ENCODE peak calls at places on chromosomes 5 and 9, in seven cellular contexts. C, H, Z, B, T, W and L are unnamed samples.

GRCh38 chr5:97549496-97549895 is 366.4 kb upstream of the RIOK2 start:
- DNase-seq in C (no peak), H (no peak), B (no peak), Z (no peak), W (no peak), T (no peak), L (no peak)

GRCh38 chr5:114305402-114306207 is 56.3 kb upstream of the KCNN2 start:
- DNase-seq in B (no peak), T (no peak), W (no peak), Z (no peak), H (no peak), C (peak; percentile 1), L (peak; percentile 45)

GRCh38 chr9:6382681-6383080 is 30.3 kb upstream of the UHRF2 start:
- DNase-seq in C (no peak), Z (no peak), W (no peak), T (no peak), H (no peak), B (no peak), L (no peak)

GRCh38 chr5:148416921-148417320 is 33.2 kb downstream of the FBXO38 start:
- DNase-seq in W (no peak), Z (no peak), C (no peak), B (no peak), T (no peak), H (no peak), L (no peak)

GRCh38 chr9:19551124-19551929 is 142.5 kb downstream of the ACER2 start:
- DNase-seq in T (no peak), Z (no peak), B (no peak), W (peak; percentile 7), H (no peak), C (peak; percentile 27), L (no peak)

GRCh38 chr9:129160712-129161533 is 17.1 kb downstream of the IER5L start:
- DNase-seq in Z (no peak), B (no peak), W (no peak), T (no peak), C (no peak), H (no peak), L (peak; percentile 59)

GRCh38 chr5:14185336-14186131 is 42.4 kb downstream of the TRIO start:
- DNase-seq in Z (no peak), C (no peak), W (no peak), H (no peak), T (no peak), B (no peak), L (no peak)

GRCh38 chr5:173858675-173859121 is 29.5 kb upstream of the CPEB4 start:
- DNase-seq in C (no peak), Z (no peak), H (no peak), W (no peak), B (no peak), T (no peak), L (no peak)

GRCh38 chr5:144189800-144190429 is 19.2 kb downstream of the KCTD16 start:
- DNase-seq in H (no peak), W (peak; percentile 76), T (peak; percentile 9), B (no peak), Z (no peak), C (no peak), L (no peak)

GRCh38 chr5:5018560-5018935 is 121.6 kb upstream of the ADAMTS16 start:
- DNase-seq in W (no peak), T (no peak), C (no peak), H (no peak), B (no peak), Z (no peak), L (no peak)

GRCh38 chr5:163473613-163474243 is 13.3 kb downstream of the HMMR start:
- DNase-seq in B (no peak), Z (no peak), T (no peak), C (no peak), H (no peak), W (no peak), L (no peak)

GRCh38 chr5:91742504-91742903 is 359.4 kb upstream of the ARRDC3 start:
- DNase-seq in Z (no peak), W (no peak), H (no peak), C (no peak), T (no peak), B (no peak), L (no peak)

GRCh38 chr9:96556701-96557461 is 62.8 kb downstream of the CDC14B start:
- DNase-seq in Z (no peak), H (no peak), T (no peak), C (no peak), W (no peak), B (no peak), L (no peak)

GRCh38 chr9:93183663-93184438 is at the start of gene WNK2:
- DNase-seq in T (peak; percentile 96), Z (no peak), C (no peak), W (no peak), B (peak; percentile 46), H (no peak), L (peak; percentile 60)

GRCh38 chr5:96037128-96037527 is 75.5 kb upstream of the ELL2 start:
- DNase-seq in H (no peak), B (no peak), T (no peak), C (peak; percentile 19), W (no peak), Z (no peak), L (no peak)

GRCh38 chr9:99259231-99259918 is 37.3 kb downstream of the SEC61B start:
- DNase-seq in B (peak; percentile 52), H (no peak), W (no peak), T (no peak), Z (no peak), C (no peak), L (no peak)

GRCh38 chr9:26326473-26327044 is 566.0 kb downstream of the CAAP1 start:
- DNase-seq in T (peak; percentile 44), C (peak; percentile 44), B (no peak), Z (peak; percentile 10), W (peak; percentile 17), H (peak; percentile 15), L (peak; percentile 68)

GRCh38 chr5:25944786-25945185 is 1093.6 kb downstream of the CDH9 start:
- DNase-seq in C (no peak), B (no peak), Z (no peak), T (no peak), W (no peak), H (no peak), L (no peak)

GRCh38 chr9:90054810-90055209 is 450.0 kb downstream of the GADD45G start:
- DNase-seq in Z (no peak), T (no peak), H (no peak), W (no peak), B (no peak), C (no peak), L (no peak)

GRCh38 chr5:63928451-63928850 is 33.8 kb downstream of the HTR1A start:
- DNase-seq in Z (no peak), H (no peak), C (no peak), T (no peak), B (no peak), W (no peak), L (no peak)

GRCh38 chr9:136825295-136826187 is 16.7 kb upstream of the AJM1 start:
- DNase-seq in B (no peak), Z (no peak), T (no peak), C (no peak), W (no peak), H (no peak), L (no peak)

GRCh38 chr5:66814146-66814991 is 218.2 kb downstream of the MAST4 start:
- DNase-seq in C (peak; percentile 32), Z (no peak), W (peak; percentile 5), H (peak; percentile 28), T (peak; percentile 66), B (peak; percentile 51), L (peak; percentile 66)

GRCh38 chr9:126500600-126501382 is 112.9 kb upstream of the LMX1B start:
- DNase-seq in T (peak; percentile 95), Z (peak; percentile 82), W (no peak), C (peak; percentile 69), H (peak; percentile 19), B (peak; percentile 79), L (peak; percentile 84)

GRCh38 chr9:83441390-83441789 is 96.8 kb downstream of the FRMD3 start:
- DNase-seq in T (no peak), Z (no peak), W (no peak), H (no peak), B (no peak), C (no peak), L (peak; percentile 50)

GRCh38 chr5:21574429-21574828 is 1278.7 kb downstream of the CDH12 start:
- DNase-seq in Z (no peak), W (no peak), B (no peak), T (no peak), H (no peak), C (no peak), L (no peak)

GRCh38 chr9:126860077-126860756 is at the start of gene ZBTB34:
- DNase-seq in B (peak; percentile 75), W (no peak), H (peak; percentile 6), C (peak; percentile 35), T (peak; percentile 96), Z (peak; percentile 9), L (peak; percentile 37)

DNA sequence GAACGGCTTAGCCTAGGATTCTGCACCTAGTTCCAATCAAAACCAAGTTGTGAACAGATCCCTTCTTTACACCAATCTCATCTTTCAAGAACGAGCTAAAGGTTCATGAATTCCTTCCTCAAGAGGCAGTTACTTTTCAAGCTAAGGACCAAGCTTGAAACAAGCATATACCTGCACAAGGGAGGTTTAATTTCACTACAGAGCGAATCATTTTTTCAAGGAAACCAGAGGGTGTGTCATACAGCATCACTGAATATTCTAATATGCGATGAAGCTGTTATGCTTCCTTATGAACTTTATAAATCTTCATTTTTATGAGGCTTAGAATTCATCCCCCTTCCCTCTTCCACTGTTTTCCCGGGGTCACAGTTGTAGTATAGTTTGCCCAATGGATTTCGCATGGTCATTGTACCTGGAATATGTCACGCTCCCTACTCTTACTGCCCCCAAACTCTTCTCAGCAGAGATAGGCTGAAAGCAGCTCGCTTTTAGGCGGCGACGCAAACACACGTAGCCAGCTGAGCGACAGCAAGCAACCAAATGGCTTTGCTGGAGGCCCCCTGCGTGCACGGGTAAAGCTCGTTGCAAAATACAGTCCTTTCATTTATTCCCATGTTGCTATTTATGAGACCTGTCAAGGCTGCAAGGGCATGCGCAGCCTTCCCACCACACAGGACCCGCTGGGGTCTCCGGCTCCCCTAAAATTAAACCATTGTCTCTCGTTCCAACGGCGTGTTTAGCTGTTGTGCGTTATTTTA is 832 bp downstream of the LMBRD2 start:
- DNase-seq in T (peak; percentile 57), C (peak; percentile 62), W (no peak), Z (no peak), B (peak; percentile 89), H (peak; percentile 19), L (peak; percentile 26)
- TF ChIP-seq JUND in T (no peak), C (no peak), W (no peak), Z (no peak), B (peak; percentile 54), H (no peak), L (no peak)

GRCh38 chr5:68296895-68297294 is 81.3 kb downstream of the PIK3R1 start:
- DNase-seq in C (no peak), T (no peak), H (no peak), Z (no peak), B (no peak), W (no peak), L (no peak)
- TF ChIP-seq JUND in C (no peak), T (no peak), H (no peak), Z (no peak), B (no peak), W (no peak), L (no peak)

GRCh38 chr9:114039484-114039883 is 38.6 kb downstream of the AMBP start:
- DNase-seq in B (no peak), Z (no peak), C (no peak), H (no peak), W (no peak), T (no peak), L (no peak)
- TF ChIP-seq JUND in B (no peak), Z (no peak), C (no peak), H (no peak), W (no peak), T (no peak), L (no peak)

GRCh38 chr5:85278193-85278592 is 893.5 kb upstream of the EDIL3 start:
- DNase-seq in W (peak; percentile 25), Z (no peak), H (no peak), T (no peak), B (no peak), C (no peak), L (no peak)
- TF ChIP-seq JUND in W (no peak), Z (no peak), H (no peak), T (no peak), B (no peak), C (no peak), L (no peak)